ENCODE peak calls at places on chromosomes 3 and 15, in ten cellular contexts. One of them, this sample, is unnamed.

GRCh38 chr15:59172289-59172901 is 34.2 kb upstream of the LDHAL6B start:
- DNase-seq in HFF-Myc: no peak
- DNase-seq in T-helper 1 cell: no peak
- DNase-seq in BJ: no peak
- DNase-seq in NCI-H1417 treated with DMSO at 0.1 percent for 48 hours: no peak
- DNase-seq in mesendoderm: no peak
- DNase-seq in mucosa of gallbladder: no peak
- DNase-seq in lung: no peak
- DNase-seq in cardiac muscle cell: no peak
- DNase-seq in left colon: no peak
- DNase-seq in this sample: no peak

GRCh38 chr3:47410801-47411646 is 30.2 kb downstream of the PTPN23 start:
- DNase-seq in lung: no peak
- DNase-seq in mesendoderm: no peak
- DNase-seq in left colon: no peak
- DNase-seq in T-helper 1 cell: no peak
- DNase-seq in HFF-Myc: no peak
- DNase-seq in BJ: no peak
- DNase-seq in NCI-H1417 treated with DMSO at 0.1 percent for 48 hours: no peak
- DNase-seq in cardiac muscle cell: no peak
- DNase-seq in mucosa of gallbladder: no peak
- DNase-seq in this sample: no peak

GRCh38 chr15:59828262-59828661 is 139.1 kb upstream of the BNIP2 start:
- DNase-seq in HFF-Myc: no peak
- DNase-seq in mesendoderm: no peak
- DNase-seq in NCI-H1417 treated with DMSO at 0.1 percent for 48 hours: no peak
- DNase-seq in cardiac muscle cell: no peak
- DNase-seq in T-helper 1 cell: no peak
- DNase-seq in lung: no peak
- DNase-seq in left colon: no peak
- DNase-seq in BJ: no peak
- DNase-seq in mucosa of gallbladder: no peak
- DNase-seq in this sample: no peak

GRCh38 chr15:85615930-85616329 is 178.8 kb downstream of the KLHL25 start:
- DNase-seq in mucosa of gallbladder: no peak
- DNase-seq in mesendoderm: peak; percentile 78
- DNase-seq in lung: no peak
- DNase-seq in BJ: no peak
- DNase-seq in T-helper 1 cell: no peak
- DNase-seq in HFF-Myc: no peak
- DNase-seq in cardiac muscle cell: peak; percentile 64
- DNase-seq in left colon: no peak
- DNase-seq in NCI-H1417 treated with DMSO at 0.1 percent for 48 hours: no peak
- DNase-seq in this sample: no peak

GRCh38 chr3:16514021-16514700 is 662 bp upstream of the RFTN1 start:
- DNase-seq in NCI-H1417 treated with DMSO at 0.1 percent for 48 hours: no peak
- DNase-seq in mesendoderm: no peak
- DNase-seq in HFF-Myc: no peak
- DNase-seq in mucosa of gallbladder: no peak
- DNase-seq in lung: no peak
- DNase-seq in BJ: no peak
- DNase-seq in left colon: no peak
- DNase-seq in T-helper 1 cell: no peak
- DNase-seq in cardiac muscle cell: no peak
- DNase-seq in this sample: no peak

GRCh38 chr3:126158912-126159227 is 21.5 kb downstream of the ALDH1L1 start:
- DNase-seq in NCI-H1417 treated with DMSO at 0.1 percent for 48 hours: no peak
- DNase-seq in mucosa of gallbladder: no peak
- DNase-seq in T-helper 1 cell: no peak
- DNase-seq in mesendoderm: no peak
- DNase-seq in cardiac muscle cell: no peak
- DNase-seq in lung: no peak
- DNase-seq in HFF-Myc: no peak
- DNase-seq in BJ: no peak
- DNase-seq in left colon: no peak
- DNase-seq in this sample: no peak

GRCh38 chr3:23112491-23112890 is 90.6 kb upstream of the UBE2E2 start:
- DNase-seq in left colon: peak; percentile 60
- DNase-seq in mucosa of gallbladder: no peak
- DNase-seq in lung: peak; percentile 33
- DNase-seq in cardiac muscle cell: no peak
- DNase-seq in mesendoderm: peak; percentile 44
- DNase-seq in NCI-H1417 treated with DMSO at 0.1 percent for 48 hours: no peak
- DNase-seq in T-helper 1 cell: no peak
- DNase-seq in HFF-Myc: no peak
- DNase-seq in BJ: no peak
- DNase-seq in this sample: no peak

GRCh38 chr3:49454457-49454856 is 15.6 kb upstream of the DAG1 start:
- DNase-seq in left colon: no peak
- DNase-seq in mesendoderm: peak; percentile 91
- DNase-seq in lung: no peak
- DNase-seq in HFF-Myc: no peak
- DNase-seq in BJ: no peak
- DNase-seq in T-helper 1 cell: no peak
- DNase-seq in mucosa of gallbladder: no peak
- DNase-seq in NCI-H1417 treated with DMSO at 0.1 percent for 48 hours: no peak
- DNase-seq in cardiac muscle cell: peak; percentile 79
- DNase-seq in this sample: no peak

GRCh38 chr3:108329508-108329907 is 33.2 kb downstream of the HHLA2 start:
- DNase-seq in mucosa of gallbladder: no peak
- DNase-seq in T-helper 1 cell: no peak
- DNase-seq in lung: no peak
- DNase-seq in HFF-Myc: no peak
- DNase-seq in cardiac muscle cell: no peak
- DNase-seq in BJ: no peak
- DNase-seq in NCI-H1417 treated with DMSO at 0.1 percent for 48 hours: no peak
- DNase-seq in mesendoderm: no peak
- DNase-seq in left colon: no peak
- DNase-seq in this sample: no peak

GRCh38 chr3:5463986-5464385 is 276.5 kb downstream of the EDEM1 start:
- DNase-seq in T-helper 1 cell: no peak
- DNase-seq in left colon: no peak
- DNase-seq in cardiac muscle cell: no peak
- DNase-seq in HFF-Myc: no peak
- DNase-seq in BJ: no peak
- DNase-seq in NCI-H1417 treated with DMSO at 0.1 percent for 48 hours: no peak
- DNase-seq in mucosa of gallbladder: no peak
- DNase-seq in mesendoderm: no peak
- DNase-seq in lung: no peak
- DNase-seq in this sample: no peak

GRCh38 chr15:20356444-20357138 is 185.0 kb downstream of the GOLGA6L6 start:
- DNase-seq in T-helper 1 cell: peak; percentile 73
- DNase-seq in left colon: peak; percentile 37
- DNase-seq in mesendoderm: peak; percentile 50
- DNase-seq in cardiac muscle cell: no peak
- DNase-seq in mucosa of gallbladder: peak; percentile 26
- DNase-seq in BJ: no peak
- DNase-seq in NCI-H1417 treated with DMSO at 0.1 percent for 48 hours: no peak
- DNase-seq in HFF-Myc: no peak
- DNase-seq in lung: peak; percentile 75
- DNase-seq in this sample: no peak

GRCh38 chr15:41876689-41877088 is 17.2 kb downstream of the SPTBN5 start:
- DNase-seq in NCI-H1417 treated with DMSO at 0.1 percent for 48 hours: no peak
- DNase-seq in left colon: no peak
- DNase-seq in lung: no peak
- DNase-seq in BJ: no peak
- DNase-seq in mesendoderm: no peak
- DNase-seq in HFF-Myc: no peak
- DNase-seq in cardiac muscle cell: no peak
- DNase-seq in T-helper 1 cell: no peak
- DNase-seq in mucosa of gallbladder: no peak
- DNase-seq in this sample: no peak

GRCh38 chr15:100849021-100849831 is 30.4 kb upstream of the ALDH1A3 start:
- DNase-seq in mesendoderm: no peak
- DNase-seq in mucosa of gallbladder: peak; percentile 28
- DNase-seq in NCI-H1417 treated with DMSO at 0.1 percent for 48 hours: no peak
- DNase-seq in BJ: peak; percentile 8
- DNase-seq in lung: peak; percentile 62
- DNase-seq in HFF-Myc: no peak
- DNase-seq in T-helper 1 cell: no peak
- DNase-seq in cardiac muscle cell: peak; percentile 26
- DNase-seq in left colon: peak; percentile 48
- DNase-seq in this sample: no peak

GRCh38 chr3:148455098-148455497 is 242.6 kb upstream of the AGTR1 start:
- DNase-seq in cardiac muscle cell: no peak
- DNase-seq in T-helper 1 cell: no peak
- DNase-seq in lung: no peak
- DNase-seq in NCI-H1417 treated with DMSO at 0.1 percent for 48 hours: no peak
- DNase-seq in left colon: no peak
- DNase-seq in mesendoderm: no peak
- DNase-seq in BJ: no peak
- DNase-seq in HFF-Myc: no peak
- DNase-seq in mucosa of gallbladder: no peak
- DNase-seq in this sample: no peak

GRCh38 chr3:8822141-8822540 is 52.7 kb upstream of the OXTR start:
- DNase-seq in left colon: no peak
- DNase-seq in mucosa of gallbladder: no peak
- DNase-seq in cardiac muscle cell: no peak
- DNase-seq in mesendoderm: no peak
- DNase-seq in HFF-Myc: no peak
- DNase-seq in T-helper 1 cell: no peak
- DNase-seq in BJ: no peak
- DNase-seq in lung: no peak
- DNase-seq in NCI-H1417 treated with DMSO at 0.1 percent for 48 hours: no peak
- DNase-seq in this sample: no peak

GRCh38 chr15:50798684-50799083 is 33.2 kb upstream of the SPPL2A start:
- DNase-seq in cardiac muscle cell: no peak
- DNase-seq in mucosa of gallbladder: no peak
- DNase-seq in left colon: peak; percentile 55
- DNase-seq in BJ: no peak
- DNase-seq in lung: no peak
- DNase-seq in mesendoderm: no peak
- DNase-seq in HFF-Myc: no peak
- DNase-seq in T-helper 1 cell: no peak
- DNase-seq in NCI-H1417 treated with DMSO at 0.1 percent for 48 hours: no peak
- DNase-seq in this sample: no peak

GRCh38 chr15:61047783-61048182 is 181.3 kb downstream of the RORA start:
- DNase-seq in mucosa of gallbladder: no peak
- DNase-seq in T-helper 1 cell: no peak
- DNase-seq in cardiac muscle cell: no peak
- DNase-seq in lung: no peak
- DNase-seq in BJ: no peak
- DNase-seq in NCI-H1417 treated with DMSO at 0.1 percent for 48 hours: no peak
- DNase-seq in left colon: no peak
- DNase-seq in HFF-Myc: no peak
- DNase-seq in mesendoderm: no peak
- DNase-seq in this sample: no peak

GRCh38 chr15:81327526-81327925 is 3.6 kb upstream of the STARD5 start:
- DNase-seq in NCI-H1417 treated with DMSO at 0.1 percent for 48 hours: no peak
- DNase-seq in mesendoderm: no peak
- DNase-seq in left colon: no peak
- DNase-seq in BJ: peak; percentile 80
- DNase-seq in cardiac muscle cell: no peak
- DNase-seq in mucosa of gallbladder: no peak
- DNase-seq in lung: no peak
- DNase-seq in HFF-Myc: peak; percentile 22
- DNase-seq in T-helper 1 cell: no peak
- DNase-seq in this sample: peak; percentile 78

GRCh38 chr15:36177590-36178281 is 401.7 kb upstream of the CDIN1 start:
- DNase-seq in T-helper 1 cell: no peak
- DNase-seq in BJ: peak; percentile 20
- DNase-seq in HFF-Myc: peak; percentile 90
- DNase-seq in mucosa of gallbladder: no peak
- DNase-seq in left colon: no peak
- DNase-seq in cardiac muscle cell: no peak
- DNase-seq in mesendoderm: no peak
- DNase-seq in lung: no peak
- DNase-seq in NCI-H1417 treated with DMSO at 0.1 percent for 48 hours: peak; percentile 80
- DNase-seq in this sample: no peak

GRCh38 chr15:89199734-89200133 is 21.6 kb downstream of the RLBP1 start:
- DNase-seq in mucosa of gallbladder: no peak
- DNase-seq in left colon: no peak
- DNase-seq in T-helper 1 cell: no peak
- DNase-seq in NCI-H1417 treated with DMSO at 0.1 percent for 48 hours: no peak
- DNase-seq in BJ: no peak
- DNase-seq in cardiac muscle cell: peak; percentile 26
- DNase-seq in HFF-Myc: no peak
- DNase-seq in lung: no peak
- DNase-seq in mesendoderm: peak; percentile 93
- DNase-seq in this sample: no peak

GRCh38 chr3:197878427-197878826 is 71.6 kb upstream of the RPL35A start:
- DNase-seq in mesendoderm: no peak
- DNase-seq in mucosa of gallbladder: no peak
- DNase-seq in NCI-H1417 treated with DMSO at 0.1 percent for 48 hours: no peak
- DNase-seq in lung: no peak
- DNase-seq in cardiac muscle cell: no peak
- DNase-seq in T-helper 1 cell: no peak
- DNase-seq in left colon: no peak
- DNase-seq in BJ: no peak
- DNase-seq in HFF-Myc: no peak
- DNase-seq in this sample: peak; percentile 11

GRCh38 chr3:10783360-10784346 is 32.4 kb upstream of the SLC6A11 start:
- DNase-seq in HFF-Myc: no peak
- DNase-seq in T-helper 1 cell: no peak
- DNase-seq in cardiac muscle cell: peak; percentile 58
- DNase-seq in NCI-H1417 treated with DMSO at 0.1 percent for 48 hours: no peak
- DNase-seq in lung: no peak
- DNase-seq in mucosa of gallbladder: no peak
- DNase-seq in BJ: no peak
- DNase-seq in left colon: no peak
- DNase-seq in mesendoderm: peak; percentile 47
- DNase-seq in this sample: no peak

GRCh38 chr3:51670053-51670666 is 892 bp upstream of the TEX264 start:
- DNase-seq in BJ: no peak
- DNase-seq in mucosa of gallbladder: no peak
- DNase-seq in cardiac muscle cell: no peak
- DNase-seq in T-helper 1 cell: peak; percentile 46
- DNase-seq in lung: no peak
- DNase-seq in left colon: no peak
- DNase-seq in HFF-Myc: no peak
- DNase-seq in NCI-H1417 treated with DMSO at 0.1 percent for 48 hours: no peak
- DNase-seq in mesendoderm: no peak
- DNase-seq in this sample: no peak

GRCh38 chr3:60307800-60308199 is 943.5 kb downstream of the FHIT start:
- DNase-seq in NCI-H1417 treated with DMSO at 0.1 percent for 48 hours: no peak
- DNase-seq in mesendoderm: no peak
- DNase-seq in mucosa of gallbladder: no peak
- DNase-seq in left colon: no peak
- DNase-seq in BJ: no peak
- DNase-seq in lung: no peak
- DNase-seq in cardiac muscle cell: no peak
- DNase-seq in T-helper 1 cell: no peak
- DNase-seq in HFF-Myc: no peak
- DNase-seq in this sample: no peak

GRCh38 chr3:122030381-122031122 is 8.5 kb upstream of the ILDR1 start:
- DNase-seq in NCI-H1417 treated with DMSO at 0.1 percent for 48 hours: no peak
- DNase-seq in BJ: peak; percentile 3
- DNase-seq in mesendoderm: no peak
- DNase-seq in mucosa of gallbladder: no peak
- DNase-seq in left colon: no peak
- DNase-seq in T-helper 1 cell: no peak
- DNase-seq in HFF-Myc: peak; percentile 3
- DNase-seq in lung: no peak
- DNase-seq in cardiac muscle cell: no peak
- DNase-seq in this sample: no peak

GRCh38 chr3:114866430-114866829 is 280.7 kb downstream of the ZBTB20 start:
- DNase-seq in left colon: no peak
- DNase-seq in BJ: no peak
- DNase-seq in HFF-Myc: no peak
- DNase-seq in mucosa of gallbladder: no peak
- DNase-seq in mesendoderm: no peak
- DNase-seq in T-helper 1 cell: no peak
- DNase-seq in cardiac muscle cell: no peak
- DNase-seq in NCI-H1417 treated with DMSO at 0.1 percent for 48 hours: no peak
- DNase-seq in lung: no peak
- DNase-seq in this sample: no peak

GRCh38 chr15:41917767-41918430 is 24.0 kb upstream of the SPTBN5 start:
- DNase-seq in left colon: no peak
- DNase-seq in T-helper 1 cell: no peak
- DNase-seq in mesendoderm: no peak
- DNase-seq in BJ: no peak
- DNase-seq in lung: no peak
- DNase-seq in NCI-H1417 treated with DMSO at 0.1 percent for 48 hours: no peak
- DNase-seq in cardiac muscle cell: no peak
- DNase-seq in mucosa of gallbladder: peak; percentile 79
- DNase-seq in HFF-Myc: peak; percentile 67
- DNase-seq in this sample: no peak

GRCh38 chr3:181311186-181311585 is 321.6 kb upstream of the DNAJC19 start:
- DNase-seq in left colon: no peak
- DNase-seq in NCI-H1417 treated with DMSO at 0.1 percent for 48 hours: peak; percentile 84
- DNase-seq in BJ: no peak
- DNase-seq in lung: no peak
- DNase-seq in T-helper 1 cell: no peak
- DNase-seq in HFF-Myc: no peak
- DNase-seq in mucosa of gallbladder: no peak
- DNase-seq in mesendoderm: no peak
- DNase-seq in cardiac muscle cell: no peak
- DNase-seq in this sample: no peak

This sample was measured in AG09309.